ENCODE peak calls at places on chromosomes 5 and 9, in four cellular contexts. M is left ventricle myocardium inferior; U is T-helper 2 cell; S is activated T-cell treated with anti-CD3 and anti-CD28 coated beads, Interleukin-2, amount 50 U/mL, for 72 hours. N is an unnamed sample.

GRCh38 chr5:135405082-135405481 is 6.1 kb upstream of the MACROH2A1 start:
- DNase-seq in M (no peak), U (no peak), S (no peak), N (no peak)

GRCh38 chr9:89814340-89815040 is 209.7 kb downstream of the GADD45G start:
- DNase-seq in M (no peak), U (no peak), S (no peak), N (peak; percentile 32)

GRCh38 chr9:113516840-113517577 is 53.5 kb downstream of the RGS3 start:
- DNase-seq in M (no peak), U (peak; percentile 18), S (peak; percentile 90), N (no peak)

GRCh38 chr5:98308231-98308630 is 465.2 kb upstream of the RGMB start:
- DNase-seq in M (no peak), U (no peak), S (no peak), N (no peak)

GRCh38 chr5:113249216-113249615 is 185.6 kb downstream of the TSSK1B start:
- DNase-seq in M (no peak), U (no peak), S (no peak), N (no peak)

GRCh38 chr9:37293664-37294524 is 128.6 kb upstream of the GRHPR start:
- DNase-seq in M (no peak), U (no peak), S (no peak), N (no peak)

GRCh38 chr9:76419782-76420380 is 25.7 kb upstream of the RFK start:
- DNase-seq in M (no peak), U (no peak), S (no peak), N (no peak)

GRCh38 chr5:113320160-113320816 is 114.5 kb downstream of the TSSK1B start:
- DNase-seq in M (no peak), U (no peak), S (no peak), N (no peak)

GRCh38 chr5:82470185-82470584 is 192.0 kb upstream of the RPS23 start:
- DNase-seq in M (no peak), U (no peak), S (no peak), N (no peak)

GRCh38 chr5:56303511-56303910 is 70.4 kb upstream of the ANKRD55 start:
- DNase-seq in M (no peak), U (no peak), S (no peak), N (no peak)

GRCh38 chr9:78982849-78983248 is 588.9 kb upstream of the TLE4 start:
- DNase-seq in M (no peak), U (no peak), S (no peak), N (no peak)

GRCh38 chr5:67268233-67269011 is 71.8 kb upstream of the CD180 start:
- DNase-seq in M (peak; percentile 71), U (no peak), S (no peak), N (peak; percentile 89)

GRCh38 chr9:18459958-18460584 is 13.9 kb upstream of the ADAMTSL1 start:
- DNase-seq in M (no peak), U (no peak), S (no peak), N (no peak)

GRCh38 chr5:123732261-123732660 is 220.3 kb downstream of the CSNK1G3 start:
- DNase-seq in M (no peak), U (no peak), S (no peak), N (no peak)

GRCh38 chr9:120774719-120775118 is 18.5 kb downstream of the FBXW2 start:
- DNase-seq in M (no peak), U (no peak), S (no peak), N (no peak)

GRCh38 chr5:148482697-148483462 is 99.1 kb downstream of the FBXO38 start:
- DNase-seq in M (peak; percentile 34), U (peak; percentile 32), S (peak; percentile 70), N (peak; percentile 77)

GRCh38 chr5:90682278-90682677 is 123.7 kb downstream of the ADGRV1 start:
- DNase-seq in M (no peak), U (no peak), S (no peak), N (no peak)

GRCh38 chr5:158463188-158463587 is 604.2 kb upstream of the CLINT1 start:
- DNase-seq in M (no peak), U (no peak), S (no peak), N (no peak)

GRCh38 chr5:13921573-13921972 is 22.9 kb downstream of the DNAH5 start:
- DNase-seq in M (no peak), U (no peak), S (no peak), N (no peak)

GRCh38 chr5:37071901-37072581 is 177.1 kb downstream of the CPLANE1 start:
- DNase-seq in M (no peak), U (no peak), S (no peak), N (peak; percentile 80)

GRCh38 chr9:98517710-98518109 is 191.0 kb downstream of the GABBR2 start:
- DNase-seq in M (no peak), U (no peak), S (no peak), N (peak; percentile 71)

GRCh38 chr5:6773342-6774035 is 60.3 kb downstream of the TENT4A start:
- DNase-seq in M (no peak), U (no peak), S (no peak), N (no peak)

GRCh38 chr9:36401179-36401740 is 1.2 kb upstream of the RNF38 start:
- DNase-seq in M (no peak), U (peak; percentile 70), S (peak; percentile 4), N (peak; percentile 78)

GRCh38 chr9:27367175-27367798 is 70.3 kb upstream of the EQTN start:
- DNase-seq in M (no peak), U (no peak), S (no peak), N (no peak)

GRCh38 chr9:121463026-121463827 is 36.4 kb downstream of the GGTA1 start:
- DNase-seq in M (peak; percentile 54), U (no peak), S (peak; percentile 50), N (peak; percentile 48)

GRCh38 chr5:141883184-141883947 is 5.2 kb upstream of the PCDH1 start:
- DNase-seq in M (peak; percentile 56), U (no peak), S (peak; percentile 29), N (peak; percentile 58)

GRCh38 chr5:95392593-95393182 is 1.5 kb downstream of the FAM81B start:
- DNase-seq in M (no peak), U (no peak), S (no peak), N (no peak)

GRCh38 chr9:93577045-93577939 is 908 bp downstream of the PHF2 start:
- DNase-seq in M (peak; percentile 54), U (no peak), S (no peak), N (no peak)

GRCh38 chr9:78821126-78821822 is 524.3 kb downstream of the PSAT1 start:
- DNase-seq in M (no peak), U (no peak), S (no peak), N (peak; percentile 45)

N was measured in testis.